ENCODE peak calls at places on chromosomes 16 and 17, in eight cellular contexts. E is activated T-helper 9 cell treated with anti-CD3 and anti-CD28 coated beads, Interleukin-2, amount 50 U/mL, for 16 hours; P is AG04449; M is aorta; V is A549; N is body of pancreas; L is NCI-H1092 treated with DMSO at 0.1 percent for 48 hours; H is SJCRH30. X is an unnamed sample.

GRCh38 chr17:40191237-40192208 is 14.3 kb downstream of the RAPGEFL1 start:
- DNase-seq in M (peak; percentile 92), H (no peak), N (peak; percentile 75), E (peak; percentile 49), V (peak; percentile 96), L (peak; percentile 48), P (no peak), X (peak; percentile 52)

GRCh38 chr16:14339694-14340093 is 268.6 kb downstream of the MRTFB start:
- DNase-seq in M (no peak), N (no peak), H (no peak), V (no peak), E (no peak), P (no peak), L (no peak), X (no peak)

GRCh38 chr17:45120558-45120957 is 11.8 kb downstream of the PLCD3 start:
- DNase-seq in V (no peak), L (no peak), N (no peak), E (no peak), P (no peak), M (no peak), H (no peak), X (no peak)

GRCh38 chr16:66954097-66954659 is 6.9 kb upstream of the CES3 start:
- DNase-seq in M (peak; percentile 88), V (peak; percentile 90), P (no peak), L (peak; percentile 73), N (peak; percentile 83), E (peak; percentile 61), H (peak; percentile 92), X (peak; percentile 51)

GRCh38 chr16:27839419-27839818 is 224.1 kb downstream of the GSG1L start:
- DNase-seq in N (no peak), E (no peak), V (no peak), M (peak; percentile 9), H (no peak), P (no peak), L (no peak), X (no peak)

GRCh38 chr17:41615454-41615853 is 2.9 kb upstream of the KRT16 start:
- DNase-seq in E (no peak), M (peak; percentile 34), P (no peak), N (no peak), L (no peak), V (no peak), H (no peak), X (no peak)

GRCh38 chr16:54936979-54937672 is 6.5 kb downstream of the IRX5 start:
- DNase-seq in L (no peak), N (no peak), E (no peak), P (no peak), H (no peak), V (peak; percentile 50), M (no peak), X (no peak)

GRCh38 chr17:49971848-49972485 is 3.0 kb downstream of the DLX4 start:
- DNase-seq in V (no peak), E (no peak), L (no peak), M (no peak), H (no peak), P (no peak), N (no peak), X (no peak)

GRCh38 chr17:79700574-79700973 is 30.2 kb upstream of the ENPP7 start:
- DNase-seq in N (no peak), L (no peak), H (no peak), E (no peak), V (no peak), M (no peak), P (no peak), X (no peak)

GRCh38 chr17:59840908-59841666 is 51.7 kb downstream of the TUBD1 start:
- DNase-seq in E (no peak), H (no peak), P (no peak), V (no peak), M (no peak), N (peak; percentile 22), L (no peak), X (no peak)

GRCh38 chr17:79002291-79002690 is 7.3 kb downstream of the CANT1 start:
- DNase-seq in E (no peak), L (no peak), V (no peak), N (no peak), M (no peak), P (no peak), H (no peak), X (no peak)

GRCh38 chr17:266219-266618 is 84.8 kb upstream of the DOC2B start:
- DNase-seq in E (no peak), H (no peak), M (peak; percentile 36), V (no peak), P (no peak), N (peak; percentile 4), L (no peak), X (no peak)

GRCh38 chr16:85052536-85052935 is 24.9 kb downstream of the KIAA0513 start:
- DNase-seq in V (no peak), E (no peak), P (no peak), M (no peak), L (no peak), H (no peak), N (no peak), X (no peak)

GRCh38 chr17:42553866-42554249 is 1.1 kb downstream of the HSD17B1 start:
- DNase-seq in M (no peak), P (no peak), H (no peak), N (no peak), V (no peak), E (no peak), L (no peak), X (no peak)

GRCh38 chr16:66423177-66423576 is 3.9 kb upstream of the BEAN1 start:
- DNase-seq in N (no peak), L (no peak), H (no peak), M (no peak), V (no peak), E (no peak), P (no peak), X (no peak)

GRCh38 chr17:37672545-37673078 is 29.4 kb upstream of the DDX52 start:
- DNase-seq in L (no peak), V (no peak), E (no peak), M (no peak), H (no peak), N (no peak), P (peak; percentile 31), X (no peak)

GRCh38 chr17:83155128-83156081 is 76.0 kb downstream of the METRNL start:
- DNase-seq in N (peak; percentile 5), H (no peak), E (no peak), P (peak; percentile 75), V (no peak), M (peak; percentile 81), L (no peak), X (no peak)

GRCh38 chr17:61312406-61313295 is 87.0 kb upstream of the TBX2 start:
- DNase-seq in L (no peak), E (no peak), M (no peak), H (no peak), P (no peak), V (no peak), N (no peak), X (no peak)

GRCh38 chr16:67326472-67327309 is at the start of the genes KCTD19 and LRRC36:
- DNase-seq in V (peak; percentile 93), E (peak; percentile 30), M (peak; percentile 88), H (no peak), N (peak; percentile 74), P (no peak), L (peak; percentile 89), X (peak; percentile 10)

GRCh38 chr17:28896884-28897768 is at the start of gene FLOT2:
- DNase-seq in L (peak; percentile 69), N (peak; percentile 50), E (peak; percentile 60), H (peak; percentile 79), P (no peak), V (peak; percentile 55), M (peak; percentile 89), X (peak; percentile 53)

GRCh38 chr17:77235370-77236080 is 94.8 kb downstream of the SEC14L1 start:
- DNase-seq in N (no peak), M (peak; percentile 82), P (peak; percentile 79), E (no peak), H (peak; percentile 55), L (no peak), V (no peak), X (no peak)

GRCh38 chr17:7186241-7186640 is 7.1 kb upstream of the ASGR1 start:
- DNase-seq in V (peak; percentile 37), P (no peak), H (peak; percentile 12), L (no peak), N (no peak), E (no peak), M (peak; percentile 44), X (no peak)

GRCh38 chr16:10519297-10519696 is 61.1 kb downstream of the EMP2 start:
- DNase-seq in E (no peak), M (no peak), P (no peak), V (no peak), L (no peak), H (no peak), N (no peak), X (no peak)

GRCh38 chr17:17560975-17561374 is 30.5 kb downstream of the PEMT start:
- DNase-seq in P (no peak), L (no peak), M (no peak), V (no peak), E (no peak), H (no peak), N (no peak), X (no peak)

GRCh38 chr17:1154704-1155103 is 25.1 kb downstream of the ABR start:
- DNase-seq in M (no peak), H (no peak), N (no peak), L (no peak), V (no peak), E (no peak), P (no peak), X (no peak)

GRCh38 chr16:78289844-78290277 is 190.4 kb downstream of the WWOX start:
- DNase-seq in H (no peak), V (no peak), P (no peak), L (peak; percentile 68), M (no peak), E (no peak), N (no peak), X (no peak)

GRCh38 chr16:12060751-12061150 is 84.2 kb downstream of the SNX29 start:
- DNase-seq in P (no peak), E (no peak), L (no peak), M (peak; percentile 49), V (no peak), H (no peak), N (no peak), X (no peak)

GRCh38 chr16:86180780-86181179 is 281.8 kb downstream of the IRF8 start:
- DNase-seq in E (no peak), N (no peak), L (no peak), H (no peak), V (no peak), P (no peak), M (no peak), X (no peak)

GRCh38 chr16:57012353-57012752 is 23.0 kb downstream of the NLRC5 start:
- DNase-seq in N (no peak), L (no peak), M (peak; percentile 24), H (no peak), E (no peak), P (no peak), V (no peak), X (no peak)

GRCh38 chr17:16909472-16909871 is 62.4 kb downstream of the TNFRSF13B start:
- DNase-seq in E (no peak), V (no peak), L (no peak), M (peak; percentile 21), P (no peak), H (no peak), N (no peak), X (no peak)

GRCh38 chr17:56174421-56174820 is 21.1 kb downstream of the ANKFN1 start:
- DNase-seq in M (no peak), L (peak; percentile 23), E (no peak), P (no peak), V (no peak), N (no peak), H (peak; percentile 6), X (no peak)

GRCh38 chr17:35313875-35314409 is 59.5 kb downstream of the SLFN11 start:
- DNase-seq in N (no peak), L (no peak), P (no peak), E (peak; percentile 3), V (no peak), H (no peak), M (peak; percentile 79), X (no peak)

GRCh38 chr17:3222505-3222904 is 15.0 kb downstream of the OR1A1 start:
- DNase-seq in H (no peak), V (no peak), N (no peak), P (no peak), M (no peak), E (no peak), L (no peak), X (no peak)